ENCODE peak calls at places on chromosomes 6 and 20, in nine cellular contexts. I is body of pancreas; O is breast epithelium; F is effector memory CD4-positive, alpha-beta T cell; L is WERI-Rb-1; D is psoas muscle; Y is stomach; G is endodermal cell; V is cardiac muscle cell. C is an unnamed sample. For H3K27me3, the result is how much of the 10 kb centered on the place peaks cover.

GRCh38 chr20:38261054-38261390 is 487 bp upstream of the KIAA1755 start:
- DNase-seq in V (no peak), Y (no peak), F (no peak), O (no peak), I (no peak), L (no peak), G (no peak), D (no peak), C (no peak)

GRCh38 chr6:134564705-134565104 is 246.8 kb upstream of the SGK1 start:
- DNase-seq in L (no peak), I (no peak), O (no peak), F (no peak), D (no peak), G (no peak), Y (no peak), V (no peak), C (no peak)

GRCh38 chr6:36724514-36725385 is 27.1 kb downstream of the RAB44 start:
- DNase-seq in G (peak), V (peak), D (peak), I (peak), Y (peak), O (peak), F (no peak), L (peak), C (no peak)

GRCh38 chr20:61766921-61767610 is 298.6 kb downstream of the TAF4 start:
- DNase-seq in L (no peak), I (no peak), F (no peak), V (no peak), O (no peak), G (no peak), Y (no peak), D (no peak), C (peak)

GRCh38 chr6:105608711-105609374 is 206.0 kb upstream of the PREP start:
- DNase-seq in I (no peak), L (no peak), V (peak), D (no peak), G (no peak), Y (no peak), F (no peak), O (no peak), C (no peak)

GRCh38 chr6:35202066-35202546 is 11.7 kb upstream of the SCUBE3 start:
- DNase-seq in Y (no peak), F (no peak), G (no peak), I (no peak), O (no peak), L (no peak), D (no peak), V (no peak), C (no peak)

GRCh38 chr6:34324738-34325444 is 67.6 kb downstream of the NUDT3 start:
- DNase-seq in D (peak), O (no peak), F (no peak), V (peak), L (no peak), Y (no peak), G (no peak), I (no peak), C (no peak)

GRCh38 chr6:157500022-157500421 is 119.0 kb downstream of the ZDHHC14 start:
- DNase-seq in V (no peak), L (no peak), F (no peak), O (no peak), I (no peak), G (no peak), Y (no peak), D (no peak), C (no peak)

GRCh38 chr6:139625081-139625939 is 250.9 kb upstream of the CITED2 start:
- DNase-seq in D (no peak), I (no peak), L (no peak), G (no peak), Y (no peak), V (no peak), O (no peak), F (no peak), C (no peak)

GRCh38 chr6:127844529-127844928 is 56.3 kb downstream of the THEMIS start:
- DNase-seq in L (no peak), F (no peak), G (no peak), I (no peak), O (no peak), Y (no peak), D (no peak), V (no peak), C (no peak)

DNA sequence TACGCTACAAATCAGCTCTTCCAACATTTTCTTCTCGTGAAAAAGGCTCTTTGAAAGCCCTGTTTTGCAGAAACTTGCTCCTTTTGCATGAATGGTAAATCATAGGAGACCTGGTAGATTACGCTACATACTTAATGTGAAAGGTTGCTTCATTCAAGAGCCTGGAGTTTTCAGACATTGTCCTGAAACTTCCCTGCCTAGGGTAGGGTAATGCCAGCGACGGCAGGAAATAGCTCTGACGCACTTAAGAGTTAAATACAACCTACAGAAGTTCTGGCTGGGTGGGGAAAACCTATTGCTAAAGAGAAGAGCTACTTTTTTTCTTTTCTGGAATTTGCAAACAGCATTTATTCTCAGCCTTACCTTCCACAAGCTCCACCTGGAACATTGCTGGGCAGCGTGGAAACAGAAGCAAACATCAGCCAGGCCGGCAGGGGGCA is 144.5 kb downstream of the LPA start:
- DNase-seq in I (no peak), G (no peak), O (no peak), F (no peak), Y (no peak), D (no peak), L (no peak), V (no peak), C (no peak)
- H3K4me3 ChIP-seq in I (peak), G (peak), O (peak), F (peak), Y (peak), D (peak), L (peak), V (peak), C (peak)

GRCh38 chr6:75208564-75209431 is 2.9 kb upstream of the COL12A1 start:
- DNase-seq in V (peak), D (peak), Y (peak), F (peak), I (peak), G (peak), O (peak), L (peak), C (peak)
- H3K27me3 ChIP-seq in V (half or more), D (under half), Y (under half), F (under half), I (under half), G (half or more), O (under half), L (half or more), C (under half)

GRCh38 chr6:42679358-42679757 is 43.0 kb downstream of the PRPH2 start:
- DNase-seq in D (no peak), G (no peak), Y (no peak), V (no peak), O (no peak), F (no peak), L (no peak), I (no peak), C (no peak)

DNA sequence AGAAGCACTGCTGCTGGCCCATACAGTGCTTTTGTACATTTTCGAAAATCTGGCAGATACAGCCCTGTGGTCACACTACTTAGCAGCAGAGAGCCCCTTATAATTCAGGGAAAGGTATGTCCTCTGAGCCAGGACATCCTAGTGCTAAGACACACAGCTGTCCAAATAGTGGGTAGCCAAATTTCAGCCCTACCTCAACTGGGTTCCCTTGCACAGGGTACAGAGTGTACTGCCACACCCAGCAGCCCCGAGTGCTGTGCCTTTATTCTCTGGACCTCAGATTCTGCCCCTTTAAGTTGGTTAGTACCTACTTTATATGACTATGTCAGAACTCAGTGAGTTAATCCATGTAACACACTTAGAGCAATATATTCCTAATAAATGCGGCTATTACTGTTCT is 47.6 kb downstream of the PRPH2 start:
- DNase-seq in V (no peak), Y (no peak), G (no peak), I (no peak), F (no peak), D (no peak), L (no peak), O (no peak), C (no peak)
- H3K27ac ChIP-seq in V (no peak), Y (no peak), G (no peak), I (no peak), F (no peak), D (peak), L (no peak), O (no peak), C (no peak)

DNA sequence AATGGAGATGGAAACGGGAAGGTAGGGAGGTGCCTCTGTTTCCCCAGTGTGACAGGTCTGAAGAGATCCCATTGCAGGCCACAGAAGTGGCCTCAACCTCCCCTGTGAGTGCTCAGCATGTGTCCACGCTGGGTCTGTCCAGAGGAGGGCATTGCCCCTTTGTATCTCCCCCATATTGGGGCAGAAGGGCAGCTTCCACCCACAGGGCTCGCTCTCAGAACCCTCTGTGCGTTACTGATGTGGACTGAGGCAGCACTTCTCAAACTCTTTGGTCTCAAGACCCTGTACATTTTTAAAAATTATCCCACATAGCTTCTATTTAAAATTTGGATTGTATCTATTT is 22.0 kb downstream of the ARFGEF3 start:
- DNase-seq in D (no peak), Y (no peak), F (no peak), L (no peak), I (no peak), V (no peak), O (no peak), G (no peak), C (no peak)
- H3K4me3 ChIP-seq in D (no peak), Y (no peak), F (no peak), L (no peak), I (no peak), V (no peak), O (no peak), G (no peak), C (no peak)

DNA sequence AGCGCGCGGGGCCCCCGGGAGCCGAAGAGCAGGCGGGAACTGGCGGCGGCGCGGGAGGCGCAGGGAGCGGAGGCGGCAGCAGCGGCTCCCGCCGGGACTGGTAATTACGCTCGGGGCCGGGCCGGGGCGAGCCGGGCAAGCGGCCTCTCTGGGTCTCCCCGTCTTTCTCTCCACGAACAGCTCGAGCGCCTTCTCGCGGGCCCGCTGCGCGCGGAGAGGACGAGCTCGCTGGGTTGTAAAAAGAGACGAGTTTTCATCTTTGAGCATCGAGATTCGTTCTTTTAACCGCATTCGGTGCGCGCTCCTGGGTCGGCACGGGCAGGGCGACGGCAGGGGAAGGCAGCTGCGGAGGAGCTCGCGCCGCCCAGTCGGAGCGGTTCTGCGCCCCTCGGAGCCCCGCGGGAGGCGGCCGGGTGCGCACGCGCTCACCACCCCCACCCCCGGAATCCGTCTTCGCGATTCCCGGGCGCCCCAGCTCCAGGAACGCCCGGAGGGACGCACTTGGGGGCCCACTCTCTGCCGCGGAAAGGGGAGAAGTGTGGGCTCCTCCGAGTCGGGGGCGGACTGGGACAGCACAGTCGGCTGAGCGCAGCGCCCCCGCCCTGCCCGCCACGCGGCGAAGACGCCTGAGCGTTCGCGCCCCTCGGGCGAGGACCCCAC is 38.0 kb downstream of the YTHDF1 start:
- DNase-seq in G (peak), O (no peak), Y (no peak), D (no peak), I (no peak), V (no peak), F (no peak), L (no peak), C (no peak)
- H3K27me3 ChIP-seq in G (half or more), O (under half), Y (half or more), D (half or more), I (under half), V (half or more), F (half or more), L (under half), C (half or more)

GRCh38 chr20:63885264-63886053 is 9.5 kb upstream of the DNAJC5 start:
- DNase-seq in L (no peak), Y (peak), V (no peak), I (no peak), F (no peak), D (no peak), G (no peak), O (no peak), C (peak)
- H3K27ac ChIP-seq in L (no peak), Y (no peak), V (no peak), I (no peak), F (no peak), D (peak), G (no peak), O (peak), C (peak)

GRCh38 chr20:63359937-63360849 is 956 bp downstream of the CHRNA4 start:
- DNase-seq in I (no peak), O (no peak), F (no peak), V (no peak), Y (no peak), G (no peak), L (no peak), D (no peak), C (no peak)
- H3K4me3 ChIP-seq in I (no peak), O (peak), F (no peak), V (peak), Y (no peak), G (no peak), L (peak), D (no peak), C (no peak)

GRCh38 chr20:56634735-56635422 is 5.8 kb downstream of the TFAP2C start:
- DNase-seq in Y (no peak), D (no peak), L (no peak), O (no peak), G (no peak), V (no peak), I (no peak), F (no peak), C (no peak)
- H3K27me3 ChIP-seq in Y (under half), D (under half), L (half or more), O (under half), G (half or more), V (half or more), I (under half), F (under half), C (under half)

GRCh38 chr6:152122434-152122833 is 315.0 kb downstream of the ESR1 start:
- DNase-seq in Y (no peak), L (no peak), V (no peak), G (no peak), O (no peak), I (no peak), F (no peak), D (no peak), C (no peak)
- H3K27ac ChIP-seq in Y (no peak), L (no peak), V (no peak), G (no peak), O (no peak), I (no peak), F (no peak), D (no peak), C (no peak)